ENCODE peak calls at places on chromosomes 12 and 14, in ten cellular contexts. Y, V, R, B, X, P, A, J, C and E are unnamed samples.

GRCh38 chr12:25328082-25328712 is 77.5 kb upstream of the KRAS start:
- DNase-seq in Y (no peak), V (no peak), R (no peak), B (no peak), X (peak), P (peak), A (no peak), J (no peak), C (no peak), E (no peak)

GRCh38 chr12:121718653-121719239 is 6.2 kb downstream of the TMEM120B start:
- DNase-seq in Y (no peak), V (no peak), R (no peak), B (no peak), X (no peak), P (peak), A (no peak), J (no peak), C (no peak), E (no peak)

GRCh38 chr14:36300337-36300736 is 20.1 kb downstream of the MBIP start:
- DNase-seq in Y (no peak), V (no peak), R (peak), B (peak), X (no peak), P (no peak), A (peak), J (no peak), C (no peak), E (no peak)

GRCh38 chr14:104917992-104918391 is 6.7 kb upstream of the PLD4 start:
- DNase-seq in Y (no peak), V (no peak), R (no peak), B (no peak), X (no peak), P (no peak), A (no peak), J (no peak), C (no peak), E (no peak)

GRCh38 chr14:99698642-99699041 is 14.5 kb downstream of the CYP46A1 start:
- DNase-seq in Y (no peak), V (no peak), R (no peak), B (no peak), X (peak), P (no peak), A (no peak), J (no peak), C (no peak), E (no peak)

GRCh38 chr14:68634346-68634745 is 158.5 kb downstream of the ZFP36L1 start:
- DNase-seq in Y (peak), V (no peak), R (no peak), B (no peak), X (no peak), P (no peak), A (no peak), J (no peak), C (no peak), E (no peak)

GRCh38 chr12:123120452-123121166 is 30.3 kb downstream of the PITPNM2 start:
- DNase-seq in Y (no peak), V (no peak), R (no peak), B (no peak), X (no peak), P (no peak), A (peak), J (no peak), C (no peak), E (no peak)

GRCh38 chr12:46517579-46517962 is 145.0 kb upstream of the SLC38A2 start:
- DNase-seq in Y (no peak), V (no peak), R (no peak), B (peak), X (no peak), P (no peak), A (no peak), J (no peak), C (no peak), E (no peak)

GRCh38 chr14:62289471-62289870 is 527.3 kb downstream of the SNAPC1 start:
- DNase-seq in Y (no peak), V (no peak), R (no peak), B (no peak), X (no peak), P (no peak), A (peak), J (no peak), C (no peak), E (no peak)

GRCh38 chr12:108176292-108176691 is 47.2 kb downstream of the WSCD2 start:
- DNase-seq in Y (no peak), V (no peak), R (no peak), B (no peak), X (no peak), P (no peak), A (no peak), J (no peak), C (no peak), E (no peak)

GRCh38 chr12:93939641-93940040 is 208.7 kb upstream of the PLXNC1 start:
- DNase-seq in Y (no peak), V (no peak), R (no peak), B (no peak), X (no peak), P (no peak), A (no peak), J (no peak), C (no peak), E (no peak)

GRCh38 chr14:102510616-102511520 is 1.3 kb upstream of the ANKRD9 start:
- DNase-seq in Y (peak), V (peak), R (no peak), B (peak), X (peak), P (peak), A (peak), J (no peak), C (peak), E (no peak)

GRCh38 chr12:110170535-110171185 is 46.5 kb downstream of the IFT81 start:
- DNase-seq in Y (no peak), V (no peak), R (no peak), B (no peak), X (no peak), P (no peak), A (no peak), J (no peak), C (no peak), E (no peak)

GRCh38 chr14:38366374-38366773 is 110.5 kb upstream of the CLEC14A start:
- DNase-seq in Y (no peak), V (no peak), R (no peak), B (no peak), X (peak), P (no peak), A (peak), J (no peak), C (no peak), E (no peak)

GRCh38 chr14:74400328-74400727 is 25.7 kb downstream of the SYNDIG1L start:
- DNase-seq in Y (no peak), V (no peak), R (no peak), B (no peak), X (peak), P (peak), A (no peak), J (no peak), C (peak), E (no peak)

GRCh38 chr12:45988259-45988658 is 2.1 kb downstream of the SCAF11 start:
- DNase-seq in Y (no peak), V (no peak), R (no peak), B (no peak), X (no peak), P (no peak), A (peak), J (no peak), C (no peak), E (no peak)

GRCh38 chr14:74710477-74710876 is 2.4 kb downstream of the AREL1 start:
- DNase-seq in Y (no peak), V (no peak), R (no peak), B (no peak), X (no peak), P (no peak), A (no peak), J (no peak), C (no peak), E (no peak)

GRCh38 chr12:71871116-71871515 is 31.6 kb downstream of the TBC1D15 start:
- DNase-seq in Y (no peak), V (no peak), R (no peak), B (no peak), X (peak), P (peak), A (peak), J (no peak), C (no peak), E (no peak)

GRCh38 chr14:74018704-74019407 is at the start of the genes BBOF1 and ENTPD5:
- DNase-seq in Y (peak), V (peak), R (peak), B (peak), X (peak), P (peak), A (peak), J (no peak), C (peak), E (peak)

GRCh38 chr14:96307434-96307833 is 51.4 kb downstream of the BDKRB1 start:
- DNase-seq in Y (no peak), V (no peak), R (no peak), B (no peak), X (no peak), P (no peak), A (peak), J (no peak), C (no peak), E (no peak)
- TF ChIP-seq CTCF in Y (no peak), V (no peak), R (no peak), B (no peak), X (no peak), P (no peak), A (peak), J (no peak), C (no peak), E (no peak)

GRCh38 chr14:77961853-77962580 is 162.1 kb downstream of the ADCK1 start:
- DNase-seq in Y (no peak), V (no peak), R (no peak), B (no peak), X (no peak), P (no peak), A (peak), J (no peak), C (no peak), E (no peak)
- TF ChIP-seq CTCF in Y (no peak), V (no peak), R (no peak), B (no peak), X (no peak), P (no peak), A (peak), J (no peak), C (no peak), E (no peak)

GRCh38 chr12:1628671-1629337 is at the start of gene WNT5B:
- DNase-seq in Y (peak), V (no peak), R (no peak), B (no peak), X (no peak), P (no peak), A (no peak), J (no peak), C (no peak), E (no peak)

GRCh38 chr12:1632702-1633101 is 3.7 kb downstream of the WNT5B start:
- DNase-seq in Y (no peak), V (no peak), R (no peak), B (no peak), X (no peak), P (no peak), A (no peak), J (no peak), C (no peak), E (no peak)

GRCh38 chr12:1630081-1630826 is 1.2 kb downstream of the WNT5B start:
- DNase-seq in Y (peak), V (peak), R (no peak), B (peak), X (peak), P (peak), A (peak), J (no peak), C (peak), E (no peak)

GRCh38 chr12:1629338-1630080 is 478 bp downstream of the WNT5B start:
- DNase-seq in Y (peak), V (no peak), R (peak), B (peak), X (no peak), P (peak), A (no peak), J (no peak), C (peak), E (no peak)

GRCh38 chr12:1630827-1631591 is 2.0 kb downstream of the WNT5B start:
- DNase-seq in Y (peak), V (no peak), R (no peak), B (no peak), X (peak), P (no peak), A (no peak), J (no peak), C (peak), E (no peak)
- TF ChIP-seq CTCF in Y (no peak), V (no peak), R (no peak), B (no peak), X (no peak), P (no peak), A (no peak), J (no peak), C (no peak), E (no peak)

DNA sequence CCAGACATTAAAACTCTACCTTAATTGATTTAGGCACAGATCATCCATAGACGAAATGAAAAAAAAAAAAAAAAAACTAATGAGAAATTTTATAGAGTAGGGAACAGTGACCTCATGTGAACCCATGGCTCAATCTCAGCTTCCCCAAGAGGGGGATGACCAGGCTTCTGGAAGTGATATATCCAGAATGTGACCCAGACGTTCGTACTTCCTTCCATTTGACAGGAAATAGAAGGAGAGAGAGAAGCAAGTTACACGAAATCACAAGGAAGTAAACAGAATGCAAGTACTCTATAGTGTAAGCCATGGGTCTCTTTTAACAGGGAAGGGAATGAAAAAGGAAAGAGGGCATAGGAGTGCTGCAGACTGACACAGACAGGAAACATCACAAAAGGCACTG is 10.1 kb downstream of the FOXN3 start:
- DNase-seq in Y (no peak), V (no peak), R (no peak), B (no peak), X (peak), P (no peak), A (no peak), J (no peak), C (no peak), E (no peak)
- TF ChIP-seq CTCF in Y (no peak), V (no peak), R (no peak), B (no peak), X (no peak), P (no peak), A (no peak), J (no peak), C (no peak), E (no peak)

DNA sequence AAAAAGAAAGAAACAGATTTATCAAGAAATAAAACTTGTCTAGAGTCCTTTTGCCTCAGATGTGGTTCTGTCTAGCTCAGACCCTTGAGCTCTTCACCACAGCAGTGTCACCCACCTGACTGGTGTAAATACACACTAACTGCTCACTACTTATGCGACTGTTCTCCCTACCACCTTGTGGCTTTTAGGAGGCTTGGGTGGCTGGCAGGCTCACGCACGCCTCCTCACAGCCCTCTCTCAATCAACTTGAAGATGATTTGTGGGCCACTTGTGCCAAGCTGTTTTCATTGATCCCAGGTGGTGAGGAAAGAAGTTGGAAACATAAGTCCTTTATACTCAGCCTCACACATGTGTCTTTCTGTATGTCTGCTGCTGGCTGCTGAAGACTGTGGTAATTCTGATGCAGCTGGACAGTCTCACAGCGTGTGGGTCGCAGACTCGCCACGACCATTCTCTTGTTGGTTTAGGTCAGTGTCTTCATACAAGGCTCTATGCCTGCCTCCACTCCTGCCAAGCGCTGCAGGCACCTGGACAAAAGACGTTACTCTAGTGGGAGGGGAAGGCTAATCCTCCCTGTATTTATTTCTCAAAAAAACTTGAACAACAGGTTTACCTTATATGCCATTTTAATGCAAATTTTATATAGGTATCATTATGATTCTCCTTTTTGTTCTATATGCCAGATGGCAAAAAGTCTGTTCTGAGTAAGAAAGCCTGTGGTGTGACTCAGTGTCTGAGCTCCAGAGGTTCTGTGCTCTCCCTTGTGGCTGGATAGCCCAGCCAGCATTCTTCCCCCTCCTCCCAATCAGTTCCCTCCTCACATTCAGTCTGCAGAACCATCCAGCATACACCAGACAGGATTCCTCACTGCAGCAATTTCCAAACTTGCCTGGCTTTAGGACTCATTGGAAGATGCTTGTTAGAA is 115.5 kb downstream of the DIP2B start:
- DNase-seq in Y (peak), V (no peak), R (no peak), B (peak), X (peak), P (no peak), A (peak), J (peak), C (no peak), E (peak)
- TF ChIP-seq CTCF in Y (no peak), V (no peak), R (no peak), B (no peak), X (peak), P (no peak), A (peak), J (peak), C (no peak), E (peak)

GRCh38 chr12:15152456-15152855 is 68.8 kb downstream of the RERG start:
- DNase-seq in Y (no peak), V (no peak), R (no peak), B (no peak), X (peak), P (no peak), A (peak), J (no peak), C (no peak), E (no peak)
- TF ChIP-seq CTCF in Y (no peak), V (peak), R (no peak), B (no peak), X (peak), P (no peak), A (no peak), J (peak), C (no peak), E (peak)